ENCODE peak calls at places on chromosomes 2 and 18, in five cellular contexts. K, O, V, E and N are unnamed samples.

GRCh38 chr2:105442721-105443120 is 43.9 kb upstream of the FHL2 start:
- DNase-seq in K (no peak), O (no peak), V (no peak), E (no peak), N (no peak)

GRCh38 chr2:85330839-85331636 is 3.2 kb upstream of the TGOLN2 start:
- DNase-seq in K (no peak), O (no peak), V (no peak), E (no peak), N (no peak)

GRCh38 chr2:2828774-2829368 is 497.8 kb upstream of the MYT1L start:
- DNase-seq in K (no peak), O (no peak), V (no peak), E (no peak), N (no peak)

GRCh38 chr2:127688405-127688804 is 12.9 kb upstream of the SFT2D3 start:
- DNase-seq in K (no peak), O (no peak), V (no peak), E (no peak), N (no peak)

GRCh38 chr2:98503481-98504096 is 58.9 kb downstream of the INPP4A start:
- DNase-seq in K (no peak), O (no peak), V (no peak), E (no peak), N (no peak)

GRCh38 chr2:47323009-47323821 is 79.7 kb upstream of the MSH2 start:
- DNase-seq in K (peak), O (peak), V (peak), E (peak), N (peak)

GRCh38 chr18:55405655-55406373 is 182.2 kb downstream of the TCF4 start:
- DNase-seq in K (no peak), O (no peak), V (peak), E (peak), N (no peak)

GRCh38 chr18:23356915-23357421 is 96.1 kb upstream of the RIOK3 start:
- DNase-seq in K (no peak), O (no peak), V (peak), E (no peak), N (no peak)

GRCh38 chr2:9333591-9334171 is 89.6 kb downstream of the ITGB1BP1 start:
- DNase-seq in K (no peak), O (no peak), V (peak), E (no peak), N (no peak)

GRCh38 chr2:72129676-72130340 is 17.9 kb downstream of the CYP26B1 start:
- DNase-seq in K (no peak), O (no peak), V (no peak), E (no peak), N (no peak)

GRCh38 chr18:49510393-49511115 is 23.5 kb upstream of the C18orf32 start:
- DNase-seq in K (peak), O (no peak), V (peak), E (peak), N (peak)

GRCh38 chr2:98013407-98014042 is 17.8 kb upstream of the TMEM131 start:
- DNase-seq in K (no peak), O (no peak), V (peak), E (no peak), N (no peak)